ENCODE peak calls at places on chromosomes 13 and 19, in nine cellular contexts. N is RKO; W is naive thymus-derived CD8-positive, alpha-beta T cell; L is CD8-positive, alpha-beta T cell; T is lower leg skin; S is T-helper 9 cell; U is type B pancreatic cell; K is heart right ventricle; F is nephron progenitor cell. Y is an unnamed sample.

GRCh38 chr19:8702350-8702749 is 3.8 kb upstream of the ACTL9 start:
- DNase-seq in N (no peak), W (no peak), L (no peak), T (no peak), S (no peak), U (peak), K (no peak), F (no peak), Y (no peak)

GRCh38 chr13:43804461-43805070 is 17.8 kb upstream of the ENOX1 start:
- DNase-seq in N (peak), W (no peak), L (no peak), T (no peak), S (no peak), U (no peak), K (peak), F (no peak), Y (peak)

GRCh38 chr19:51600940-51601575 is 29.1 kb downstream of the SIGLEC5 start:
- DNase-seq in N (no peak), W (no peak), L (no peak), T (no peak), S (no peak), U (no peak), K (no peak), F (no peak), Y (no peak)

GRCh38 chr19:33434886-33435705 is 61.6 kb downstream of the CEBPG start:
- DNase-seq in N (no peak), W (no peak), L (no peak), T (no peak), S (no peak), U (no peak), K (no peak), F (no peak), Y (no peak)

GRCh38 chr13:34733720-34734119 is 208.3 kb upstream of the NBEA start:
- DNase-seq in N (no peak), W (no peak), L (no peak), T (no peak), S (no peak), U (no peak), K (no peak), F (no peak), Y (no peak)

GRCh38 chr19:4362871-4363545 is 19.6 kb downstream of the MPND start:
- DNase-seq in N (peak), W (no peak), L (no peak), T (no peak), S (no peak), U (no peak), K (no peak), F (no peak), Y (no peak)

GRCh38 chr19:42311612-42312160 is 1.4 kb upstream of the TMEM145 start:
- DNase-seq in N (peak), W (no peak), L (no peak), T (no peak), S (no peak), U (no peak), K (no peak), F (no peak), Y (no peak)

GRCh38 chr19:39971380-39971841 is 446 bp downstream of the PSMC4 start:
- DNase-seq in N (peak), W (no peak), L (no peak), T (no peak), S (no peak), U (no peak), K (no peak), F (peak), Y (no peak)

GRCh38 chr19:33219261-33219812 is 6.3 kb downstream of the SLC7A10 start:
- DNase-seq in N (no peak), W (no peak), L (no peak), T (no peak), S (no peak), U (no peak), K (no peak), F (no peak), Y (no peak)

GRCh38 chr13:76822691-76823267 is 63.4 kb downstream of the KCTD12 start:
- DNase-seq in N (peak), W (no peak), L (no peak), T (no peak), S (no peak), U (no peak), K (no peak), F (no peak), Y (no peak)

GRCh38 chr19:3533563-3534216 is 5.3 kb upstream of the TEKTIP1 start:
- DNase-seq in N (no peak), W (no peak), L (no peak), T (no peak), S (no peak), U (no peak), K (no peak), F (no peak), Y (no peak)

GRCh38 chr19:17124025-17124424 is 48.4 kb downstream of the MYO9B start:
- DNase-seq in N (no peak), W (no peak), L (no peak), T (no peak), S (no peak), U (no peak), K (no peak), F (no peak), Y (no peak)

GRCh38 chr13:50277906-50278305 is 262.7 kb downstream of the KCNRG start:
- DNase-seq in N (no peak), W (no peak), L (no peak), T (no peak), S (no peak), U (no peak), K (no peak), F (no peak), Y (no peak)

GRCh38 chr13:110047511-110047910 is 259.4 kb downstream of the COL4A1 start:
- DNase-seq in N (no peak), W (no peak), L (no peak), T (no peak), S (no peak), U (no peak), K (peak), F (no peak), Y (no peak)

Y was measured in effector CD4-positive, alpha-beta T cell.